ENCODE peak calls at places on chromosomes 4 and X, in nine cellular contexts. One of them, this sample, is unnamed. For H3K27me3, the result is how much of the 10 kb centered on the place peaks cover.

GRCh38 chrX:125926295-125926694 is 239.8 kb downstream of the DCAF12L2 start:
- DNase-seq in left ventricle myocardium inferior: no peak
- DNase-seq in IMR-90: no peak
- DNase-seq in GM23338: no peak
- DNase-seq in neural progenitor cell: no peak
- DNase-seq in right lobe of liver: no peak
- DNase-seq in brain microvascular endothelial cell: no peak
- DNase-seq in lower lobe of right lung: no peak
- DNase-seq in H9: no peak
- DNase-seq in this sample: no peak

GRCh38 chrX:9882669-9883446 is 84.3 kb upstream of the CLDN34 start:
- DNase-seq in GM23338: no peak
- DNase-seq in lower lobe of right lung: no peak
- DNase-seq in left ventricle myocardium inferior: no peak
- DNase-seq in H9: no peak
- DNase-seq in right lobe of liver: no peak
- DNase-seq in brain microvascular endothelial cell: peak
- DNase-seq in neural progenitor cell: no peak
- DNase-seq in IMR-90: peak
- DNase-seq in this sample: no peak

GRCh38 chr4:154822775-154823174 is 41.7 kb downstream of the RBM46 start:
- DNase-seq in IMR-90: peak
- DNase-seq in left ventricle myocardium inferior: no peak
- DNase-seq in neural progenitor cell: no peak
- DNase-seq in H9: no peak
- DNase-seq in lower lobe of right lung: no peak
- DNase-seq in brain microvascular endothelial cell: no peak
- DNase-seq in GM23338: no peak
- DNase-seq in right lobe of liver: no peak
- DNase-seq in this sample: no peak

GRCh38 chr4:129095811-129096454 is at the start of gene C4orf33:
- DNase-seq in right lobe of liver: peak
- DNase-seq in lower lobe of right lung: peak
- DNase-seq in H9: peak
- DNase-seq in left ventricle myocardium inferior: peak
- DNase-seq in neural progenitor cell: peak
- DNase-seq in brain microvascular endothelial cell: peak
- DNase-seq in GM23338: peak
- DNase-seq in IMR-90: peak
- DNase-seq in this sample: peak

GRCh38 chr4:90958256-90958895 is 831.2 kb downstream of the CCSER1 start:
- DNase-seq in IMR-90: peak
- DNase-seq in lower lobe of right lung: no peak
- DNase-seq in GM23338: peak
- DNase-seq in left ventricle myocardium inferior: no peak
- DNase-seq in right lobe of liver: no peak
- DNase-seq in brain microvascular endothelial cell: peak
- DNase-seq in neural progenitor cell: no peak
- DNase-seq in H9: no peak
- DNase-seq in this sample: no peak

GRCh38 chrX:46961574-46962279 is 49.5 kb downstream of the JADE3 start:
- DNase-seq in H9: no peak
- DNase-seq in neural progenitor cell: peak
- DNase-seq in right lobe of liver: no peak
- DNase-seq in lower lobe of right lung: no peak
- DNase-seq in IMR-90: no peak
- DNase-seq in brain microvascular endothelial cell: no peak
- DNase-seq in GM23338: peak
- DNase-seq in left ventricle myocardium inferior: no peak
- DNase-seq in this sample: no peak

GRCh38 chr4:150178161-150178560 is 99.9 kb downstream of the DCLK2 start:
- DNase-seq in left ventricle myocardium inferior: no peak
- DNase-seq in neural progenitor cell: no peak
- DNase-seq in IMR-90: peak
- DNase-seq in lower lobe of right lung: no peak
- DNase-seq in GM23338: no peak
- DNase-seq in right lobe of liver: no peak
- DNase-seq in brain microvascular endothelial cell: peak
- DNase-seq in H9: no peak
- DNase-seq in this sample: no peak

GRCh38 chr4:74258949-74259348 is 49.3 kb upstream of the EPGN start:
- DNase-seq in neural progenitor cell: no peak
- DNase-seq in H9: no peak
- DNase-seq in left ventricle myocardium inferior: peak
- DNase-seq in lower lobe of right lung: no peak
- DNase-seq in GM23338: no peak
- DNase-seq in brain microvascular endothelial cell: peak
- DNase-seq in right lobe of liver: no peak
- DNase-seq in IMR-90: peak
- DNase-seq in this sample: no peak

GRCh38 chr4:121026034-121026433 is 46.3 kb downstream of the NDNF start:
- DNase-seq in neural progenitor cell: no peak
- DNase-seq in H9: no peak
- DNase-seq in lower lobe of right lung: no peak
- DNase-seq in right lobe of liver: no peak
- DNase-seq in GM23338: no peak
- DNase-seq in brain microvascular endothelial cell: no peak
- DNase-seq in IMR-90: no peak
- DNase-seq in left ventricle myocardium inferior: no peak
- DNase-seq in this sample: no peak

GRCh38 chrX:36856849-36857248 is 151.3 kb upstream of the FAM47C start:
- DNase-seq in IMR-90: peak
- DNase-seq in brain microvascular endothelial cell: no peak
- DNase-seq in neural progenitor cell: no peak
- DNase-seq in H9: no peak
- DNase-seq in right lobe of liver: no peak
- DNase-seq in GM23338: peak
- DNase-seq in lower lobe of right lung: no peak
- DNase-seq in left ventricle myocardium inferior: no peak
- DNase-seq in this sample: no peak

GRCh38 chr4:86338989-86339388 is 20.9 kb downstream of the MAPK10 start:
- DNase-seq in left ventricle myocardium inferior: no peak
- DNase-seq in GM23338: no peak
- DNase-seq in brain microvascular endothelial cell: peak
- DNase-seq in H9: no peak
- DNase-seq in lower lobe of right lung: no peak
- DNase-seq in IMR-90: peak
- DNase-seq in neural progenitor cell: no peak
- DNase-seq in right lobe of liver: no peak
- DNase-seq in this sample: no peak

GRCh38 chr4:53313510-53313909 is 52.4 kb downstream of the SCFD2 start:
- DNase-seq in left ventricle myocardium inferior: no peak
- DNase-seq in neural progenitor cell: peak
- DNase-seq in right lobe of liver: no peak
- DNase-seq in GM23338: peak
- DNase-seq in IMR-90: peak
- DNase-seq in brain microvascular endothelial cell: peak
- DNase-seq in H9: peak
- DNase-seq in lower lobe of right lung: no peak
- DNase-seq in this sample: no peak
- TF ChIP-seq CTCF in left ventricle myocardium inferior: peak
- TF ChIP-seq CTCF in neural progenitor cell: peak
- TF ChIP-seq CTCF in right lobe of liver: no peak
- TF ChIP-seq CTCF in GM23338: peak
- TF ChIP-seq CTCF in IMR-90: peak
- TF ChIP-seq CTCF in brain microvascular endothelial cell: peak
- TF ChIP-seq CTCF in H9: peak
- TF ChIP-seq CTCF in lower lobe of right lung: no peak
- TF ChIP-seq CTCF in this sample: no peak

GRCh38 chrX:2928127-2928582 is 984 bp downstream of the ARSD start:
- DNase-seq in neural progenitor cell: peak
- DNase-seq in left ventricle myocardium inferior: peak
- DNase-seq in brain microvascular endothelial cell: peak
- DNase-seq in H9: peak
- DNase-seq in GM23338: peak
- DNase-seq in right lobe of liver: peak
- DNase-seq in IMR-90: peak
- DNase-seq in lower lobe of right lung: peak
- DNase-seq in this sample: no peak
- H3K27ac ChIP-seq in neural progenitor cell: peak
- H3K27ac ChIP-seq in left ventricle myocardium inferior: peak
- H3K27ac ChIP-seq in brain microvascular endothelial cell: peak
- H3K27ac ChIP-seq in H9: peak
- H3K27ac ChIP-seq in GM23338: peak
- H3K27ac ChIP-seq in right lobe of liver: peak
- H3K27ac ChIP-seq in IMR-90: peak
- H3K27ac ChIP-seq in lower lobe of right lung: peak
- H3K27ac ChIP-seq in this sample: no peak

GRCh38 chrX:54288277-54288676 is 69.6 kb downstream of the WNK3 start:
- DNase-seq in neural progenitor cell: no peak
- DNase-seq in lower lobe of right lung: no peak
- DNase-seq in IMR-90: peak
- DNase-seq in left ventricle myocardium inferior: no peak
- DNase-seq in GM23338: no peak
- DNase-seq in brain microvascular endothelial cell: peak
- DNase-seq in right lobe of liver: no peak
- DNase-seq in H9: no peak
- DNase-seq in this sample: no peak
- H3K27me3 ChIP-seq in neural progenitor cell: under half
- H3K27me3 ChIP-seq in lower lobe of right lung: under half
- H3K27me3 ChIP-seq in IMR-90: under half
- H3K27me3 ChIP-seq in left ventricle myocardium inferior: under half
- H3K27me3 ChIP-seq in GM23338: under half
- H3K27me3 ChIP-seq in brain microvascular endothelial cell: under half
- H3K27me3 ChIP-seq in right lobe of liver: under half
- H3K27me3 ChIP-seq in H9: under half
- H3K27me3 ChIP-seq in this sample: under half

GRCh38 chr4:151992301-151992700 is 231.5 kb upstream of the GATB start:
- DNase-seq in right lobe of liver: no peak
- DNase-seq in brain microvascular endothelial cell: no peak
- DNase-seq in left ventricle myocardium inferior: no peak
- DNase-seq in H9: no peak
- DNase-seq in GM23338: peak
- DNase-seq in IMR-90: no peak
- DNase-seq in lower lobe of right lung: no peak
- DNase-seq in neural progenitor cell: no peak
- DNase-seq in this sample: no peak

GRCh38 chr4:151991884-151992166 is 231.0 kb upstream of the GATB start:
- DNase-seq in IMR-90: no peak
- DNase-seq in lower lobe of right lung: no peak
- DNase-seq in H9: no peak
- DNase-seq in right lobe of liver: no peak
- DNase-seq in brain microvascular endothelial cell: no peak
- DNase-seq in GM23338: no peak
- DNase-seq in left ventricle myocardium inferior: no peak
- DNase-seq in neural progenitor cell: no peak
- DNase-seq in this sample: no peak

GRCh38 chr4:151992755-151993154 is 231.9 kb upstream of the GATB start:
- DNase-seq in IMR-90: no peak
- DNase-seq in H9: no peak
- DNase-seq in GM23338: peak
- DNase-seq in right lobe of liver: no peak
- DNase-seq in brain microvascular endothelial cell: no peak
- DNase-seq in lower lobe of right lung: no peak
- DNase-seq in left ventricle myocardium inferior: no peak
- DNase-seq in neural progenitor cell: no peak
- DNase-seq in this sample: no peak

GRCh38 chr4:151993521-151993920 is 232.7 kb upstream of the GATB start:
- DNase-seq in brain microvascular endothelial cell: no peak
- DNase-seq in neural progenitor cell: no peak
- DNase-seq in lower lobe of right lung: no peak
- DNase-seq in H9: no peak
- DNase-seq in left ventricle myocardium inferior: no peak
- DNase-seq in IMR-90: no peak
- DNase-seq in right lobe of liver: no peak
- DNase-seq in GM23338: no peak
- DNase-seq in this sample: no peak

DNA sequence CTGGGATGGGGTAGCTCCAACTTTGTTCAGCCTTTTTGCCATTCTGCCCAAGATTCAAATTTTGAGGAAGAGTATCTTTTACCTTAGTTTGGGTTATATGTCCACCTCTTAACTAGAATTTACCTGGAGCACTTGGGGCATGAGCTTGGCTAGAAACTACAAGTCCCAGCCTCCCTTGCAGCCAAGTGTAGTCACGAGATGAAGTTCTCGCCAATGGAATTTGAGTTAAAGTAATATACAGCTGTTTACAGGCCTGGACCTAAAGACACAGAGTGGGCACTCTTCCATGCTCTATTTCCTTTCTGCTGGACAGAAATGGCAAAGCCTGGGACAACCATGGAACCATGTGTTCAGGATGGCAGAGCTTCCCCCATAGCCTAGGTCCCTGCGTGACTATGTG is 233.6 kb upstream of the GATB start:
- DNase-seq in GM23338: no peak
- DNase-seq in left ventricle myocardium inferior: no peak
- DNase-seq in lower lobe of right lung: no peak
- DNase-seq in H9: no peak
- DNase-seq in IMR-90: no peak
- DNase-seq in brain microvascular endothelial cell: no peak
- DNase-seq in right lobe of liver: no peak
- DNase-seq in neural progenitor cell: no peak
- DNase-seq in this sample: no peak
- TF ChIP-seq CTCF in GM23338: no peak
- TF ChIP-seq CTCF in left ventricle myocardium inferior: no peak
- TF ChIP-seq CTCF in lower lobe of right lung: no peak
- TF ChIP-seq CTCF in H9: no peak
- TF ChIP-seq CTCF in IMR-90: no peak
- TF ChIP-seq CTCF in brain microvascular endothelial cell: no peak
- TF ChIP-seq CTCF in right lobe of liver: no peak
- TF ChIP-seq CTCF in neural progenitor cell: no peak
- TF ChIP-seq CTCF in this sample: no peak

GRCh38 chr4:151674804-151675290 is 86.0 kb downstream of the GATB start:
- DNase-seq in H9: peak
- DNase-seq in right lobe of liver: peak
- DNase-seq in neural progenitor cell: peak
- DNase-seq in IMR-90: no peak
- DNase-seq in brain microvascular endothelial cell: no peak
- DNase-seq in GM23338: peak
- DNase-seq in lower lobe of right lung: peak
- DNase-seq in left ventricle myocardium inferior: no peak
- DNase-seq in this sample: no peak
- H3K27ac ChIP-seq in H9: no peak
- H3K27ac ChIP-seq in right lobe of liver: no peak
- H3K27ac ChIP-seq in neural progenitor cell: no peak
- H3K27ac ChIP-seq in IMR-90: no peak
- H3K27ac ChIP-seq in brain microvascular endothelial cell: no peak
- H3K27ac ChIP-seq in GM23338: no peak
- H3K27ac ChIP-seq in lower lobe of right lung: no peak
- H3K27ac ChIP-seq in left ventricle myocardium inferior: peak
- H3K27ac ChIP-seq in this sample: no peak

This sample was measured in CD4-positive, alpha-beta T cell.